ENCODE peak calls at places on chromosomes 12 and 14, in five cellular contexts. A is esophagus squamous epithelium, W is Karpas-422, C is SK-N-SH, L is left lung. V is an unnamed sample. For H3K9me3, the result is how much of the 10 kb centered on the place peaks cover.

GRCh38 chr14:83874662-83875061 is 1655.3 kb upstream of the FLRT2 start:
- DNase-seq in C (no peak), A (no peak), W (no peak), L (no peak), V (peak)

GRCh38 chr12:121400332-121401139 is 618 bp downstream of the RNF34 start:
- DNase-seq in C (peak), A (no peak), W (peak), L (peak), V (peak)

GRCh38 chr12:6345319-6346071 is 3.6 kb upstream of the TNFRSF1A start:
- DNase-seq in L (peak), W (no peak), A (no peak), C (no peak), V (peak)

GRCh38 chr12:115103884-115104883 is 420.2 kb upstream of the TBX3 start:
- DNase-seq in C (no peak), A (no peak), W (no peak), L (no peak), V (no peak)

GRCh38 chr12:65656904-65657351 is 167.4 kb upstream of the HMGA2 start:
- DNase-seq in W (no peak), A (no peak), L (no peak), C (no peak), V (peak)

GRCh38 chr12:2017724-2018337 is 13.6 kb upstream of the DCP1B start:
- DNase-seq in A (no peak), L (no peak), C (no peak), W (no peak), V (no peak)

GRCh38 chr14:81396108-81396507 is 4.0 kb downstream of the STON2 start:
- DNase-seq in C (no peak), A (no peak), W (no peak), L (no peak), V (no peak)

GRCh38 chr14:35404496-35405303 is at the start of gene NFKBIA:
- DNase-seq in W (peak), C (peak), A (peak), L (peak), V (peak)

GRCh38 chr12:10167588-10167987 is 4.3 kb downstream of the OLR1 start:
- DNase-seq in C (no peak), W (no peak), A (no peak), L (no peak), V (peak)

GRCh38 chr12:32906407-32907165 is 10.0 kb upstream of the PKP2 start:
- DNase-seq in L (no peak), A (no peak), W (no peak), C (no peak), V (no peak)

GRCh38 chr12:74539765-74540526 is 2.3 kb downstream of the ATXN7L3B start:
- DNase-seq in W (no peak), A (no peak), C (no peak), L (no peak), V (peak)

GRCh38 chr12:51393676-51394545 is 2.7 kb upstream of the GALNT6 start:
- DNase-seq in A (no peak), W (no peak), L (no peak), C (no peak), V (peak)

GRCh38 chr14:75877292-75877691 is 104.5 kb downstream of the TGFB3 start:
- DNase-seq in L (peak), C (no peak), A (no peak), W (no peak), V (peak)

GRCh38 chr14:91867316-91867988 is at the start of gene TC2N:
- DNase-seq in A (no peak), W (no peak), C (no peak), L (no peak), V (no peak)

GRCh38 chr12:108449478-108449877 is 65.6 kb upstream of the FICD start:
- DNase-seq in W (no peak), L (no peak), A (no peak), C (peak), V (no peak)

GRCh38 chr12:11981174-11981733 is 89.5 kb upstream of the BCL2L14 start:
- DNase-seq in A (no peak), W (no peak), L (no peak), C (no peak), V (no peak)

GRCh38 chr14:103576371-103577024 is 13.7 kb downstream of the COA8 start:
- DNase-seq in C (peak), W (no peak), A (no peak), L (peak), V (peak)

GRCh38 chr12:12734561-12735071 is 17.4 kb downstream of the CDKN1B start:
- DNase-seq in A (no peak), C (no peak), W (no peak), L (no peak), V (no peak)

GRCh38 chr12:6819069-6820030 is 2.3 kb upstream of the GPR162 start:
- DNase-seq in C (no peak), A (no peak), L (no peak), W (no peak), V (no peak)

GRCh38 chr12:130775953-130776856 is 60.1 kb upstream of the RIMBP2 start:
- DNase-seq in L (peak), W (peak), C (no peak), A (no peak), V (peak)

GRCh38 chr12:78293039-78293686 is 462.5 kb downstream of the NAV3 start:
- DNase-seq in C (no peak), L (no peak), A (no peak), W (no peak), V (peak)

GRCh38 chr12:44875417-44875953 is 630 bp downstream of the NELL2 start:
- DNase-seq in A (no peak), L (no peak), C (peak), W (peak), V (peak)

GRCh38 chr12:12442548-12443071 is 85.7 kb downstream of the BORCS5 start:
- DNase-seq in W (no peak), A (no peak), L (no peak), C (no peak), V (peak)

GRCh38 chr14:61560323-61560722 is 135.0 kb upstream of the HIF1A start:
- DNase-seq in C (no peak), A (no peak), L (no peak), W (no peak), V (peak)

GRCh38 chr12:27671865-27672264 is 24.4 kb upstream of the REP15 start:
- DNase-seq in C (no peak), W (no peak), L (no peak), A (no peak), V (no peak)

GRCh38 chr12:16603265-16603915 is 2.6 kb downstream of the LMO3 start:
- DNase-seq in C (no peak), A (no peak), L (no peak), W (no peak), V (no peak)

GRCh38 chr12:22334696-22335290 is at the start of gene ST8SIA1:
- DNase-seq in A (no peak), W (no peak), L (no peak), C (peak), V (peak)

GRCh38 chr14:61703342-61704129 is 8.2 kb downstream of the HIF1A start:
- DNase-seq in A (no peak), L (no peak), C (no peak), W (peak), V (peak)

GRCh38 chr12:13196302-13196921 is at the start of gene EMP1:
- DNase-seq in C (peak), W (no peak), L (peak), A (peak), V (peak)

GRCh38 chr14:76829016-76829365 is 2.8 kb downstream of the LRRC74A start:
- DNase-seq in L (peak), W (no peak), C (no peak), A (no peak), V (no peak)

GRCh38 chr14:29446971-29447370 is 480.7 kb downstream of the PRKD1 start:
- DNase-seq in L (no peak), A (no peak), W (no peak), C (no peak), V (no peak)
- H3K9me3 ChIP-seq in L (under half), A (under half), W (under half), C (under half), V (under half)

GRCh38 chr12:126349383-126349782 is 1284.1 kb downstream of the AACS start:
- DNase-seq in C (no peak), L (no peak), A (no peak), W (no peak), V (no peak)
- H3K9me3 ChIP-seq in C (under half), L (under half), A (under half), W (under half), V (under half)

GRCh38 chr12:34395056-34396005 is 373.0 kb downstream of the ALG10 start:
- DNase-seq in A (no peak), W (no peak), L (peak), C (peak), V (no peak)
- H3K9me3 ChIP-seq in A (half or more), W (under half), L (half or more), C (under half), V (under half)

GRCh38 chr14:105927661-105928060 is 401.3 kb downstream of the TMEM121 start:
- DNase-seq in C (no peak), L (peak), A (no peak), W (no peak), V (no peak)

GRCh38 chr14:105927094-105927475 is 400.7 kb downstream of the TMEM121 start:
- DNase-seq in W (no peak), A (no peak), L (peak), C (no peak), V (no peak)

GRCh38 chr14:105925615-105926414 is 399.4 kb downstream of the TMEM121 start:
- DNase-seq in W (no peak), C (no peak), A (no peak), L (peak), V (no peak)

GRCh38 chr14:105926415-105927093 is 400.2 kb downstream of the TMEM121 start:
- DNase-seq in W (no peak), C (no peak), A (no peak), L (peak), V (no peak)

GRCh38 chr14:105924951-105925591 is 398.7 kb downstream of the TMEM121 start:
- DNase-seq in A (no peak), W (no peak), C (no peak), L (peak), V (no peak)
- H3K9me3 ChIP-seq in A (under half), W (under half), C (under half), L (under half), V (under half)

GRCh38 chr14:93797536-93797935 is 9.3 kb upstream of the PRIMA1 start:
- DNase-seq in A (no peak), W (no peak), L (no peak), C (no peak), V (no peak)
- H3K9me3 ChIP-seq in A (under half), W (under half), L (under half), C (under half), V (under half)

DNA sequence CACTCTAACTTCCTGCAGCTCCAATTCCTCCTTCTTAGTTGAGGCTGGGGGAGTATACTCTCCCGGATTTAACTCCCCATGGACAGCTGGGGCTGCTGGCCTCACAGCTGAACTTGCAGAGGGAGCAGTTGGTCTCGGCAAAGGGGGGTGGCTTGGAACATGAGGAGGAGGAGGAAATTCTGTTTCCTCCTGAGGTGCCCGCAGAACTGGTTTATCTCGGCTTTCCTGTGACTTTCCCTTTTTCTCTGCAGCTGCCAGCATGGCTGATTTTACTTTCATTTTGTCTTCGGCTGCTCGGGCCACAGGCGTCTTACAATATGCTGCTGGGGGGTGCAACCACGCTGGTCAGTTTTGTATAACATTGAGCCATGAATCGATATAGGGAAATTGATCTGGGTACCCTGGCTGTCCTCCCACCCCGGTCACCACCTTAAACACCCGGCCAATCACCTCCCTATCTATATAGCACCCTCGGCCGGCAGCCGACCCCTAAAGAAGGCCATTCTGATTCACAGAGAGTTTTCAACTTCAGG is 1317.6 kb downstream of the TMEM121 start:
- DNase-seq in C (peak), L (peak), A (no peak), W (peak), V (no peak)
- H3K9me3 ChIP-seq in C (under half), L (under half), A (under half), W (under half), V (under half)

DNA sequence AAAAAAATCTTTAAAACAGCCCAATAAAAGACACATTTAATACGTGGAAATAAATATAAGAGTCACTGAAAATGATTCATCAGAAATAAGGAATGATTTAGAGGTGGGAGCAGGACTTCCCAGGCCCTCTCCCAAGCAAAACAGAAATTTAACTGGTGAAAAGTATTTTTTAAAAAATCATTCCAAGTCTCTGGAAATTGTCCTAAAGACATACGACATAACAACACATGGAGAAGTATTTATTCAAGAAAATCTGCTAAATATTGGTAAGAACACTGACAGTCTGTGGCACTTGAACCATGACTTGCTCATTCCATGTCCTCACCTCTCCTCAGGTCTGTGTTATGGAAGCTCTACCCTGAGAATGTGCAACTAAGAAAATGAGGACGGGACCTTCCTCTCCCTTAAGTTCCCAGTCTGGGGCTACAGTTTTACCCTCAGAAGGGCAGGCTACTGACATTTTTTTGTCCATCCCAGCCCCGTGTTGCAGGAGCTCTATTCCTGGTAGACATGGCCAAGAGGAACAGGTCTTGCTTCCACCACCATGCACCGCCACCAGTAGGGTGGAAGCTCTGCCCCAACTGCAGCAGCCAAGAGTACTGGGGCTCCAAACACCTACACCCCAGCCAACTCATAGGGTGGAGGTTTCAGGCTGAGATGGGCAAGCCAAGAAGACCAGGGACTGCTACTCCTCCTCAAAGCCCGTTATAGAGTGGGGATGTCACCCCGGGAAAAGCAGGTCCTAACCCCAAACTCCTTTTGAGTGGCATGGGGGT is 193.0 kb downstream of the CRADD start:
- DNase-seq in C (no peak), A (no peak), W (no peak), L (no peak), V (no peak)
- H3K9me3 ChIP-seq in C (under half), A (under half), W (under half), L (half or more), V (half or more)

DNA sequence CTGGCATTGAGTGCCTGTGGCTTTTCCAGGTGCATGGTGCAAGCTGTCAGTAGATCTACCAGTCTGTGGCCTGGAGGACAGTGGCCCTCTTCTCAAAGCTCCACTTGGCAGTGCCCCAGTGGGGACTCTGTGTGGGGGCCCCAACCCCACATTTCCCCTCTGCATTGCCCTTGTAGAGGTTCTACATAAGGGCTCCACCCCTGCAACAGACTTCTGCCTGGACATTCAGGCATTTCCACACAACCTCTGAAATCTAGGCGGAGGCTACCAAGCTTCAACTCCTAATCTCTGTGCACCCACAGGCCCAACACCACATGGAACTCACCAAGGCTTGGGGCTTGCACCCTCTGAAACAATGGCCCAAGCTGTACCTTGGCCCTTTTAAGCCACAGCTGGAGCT is 102.7 kb upstream of the PLEKHG7 start:
- DNase-seq in W (no peak), L (no peak), C (no peak), A (no peak), V (no peak)
- H3K9me3 ChIP-seq in W (under half), L (under half), C (under half), A (under half), V (under half)